ENCODE peak calls at places on chromosomes 4 and X, in four cellular contexts. One of them, this sample, is unnamed.

GRCh38 chr4:16695896-16696295 is 202.5 kb downstream of the LDB2 start:
- DNase-seq in substantia nigra: no peak
- DNase-seq in CD4-positive, CD25-positive, alpha-beta regulatory T cell: no peak
- DNase-seq in IMR-90: no peak
- DNase-seq in this sample: no peak

GRCh38 chrX:74438771-74439170 is 17.5 kb downstream of the SLC16A2 start:
- DNase-seq in IMR-90: no peak
- DNase-seq in substantia nigra: no peak
- DNase-seq in CD4-positive, CD25-positive, alpha-beta regulatory T cell: no peak
- DNase-seq in this sample: no peak

GRCh38 chr4:38387348-38387747 is 276.7 kb upstream of the KLF3 start:
- DNase-seq in CD4-positive, CD25-positive, alpha-beta regulatory T cell: no peak
- DNase-seq in IMR-90: peak
- DNase-seq in substantia nigra: no peak
- DNase-seq in this sample: peak

GRCh38 chr4:157204634-157205244 is 15.8 kb upstream of the GRIA2 start:
- DNase-seq in substantia nigra: no peak
- DNase-seq in IMR-90: peak
- DNase-seq in CD4-positive, CD25-positive, alpha-beta regulatory T cell: peak
- DNase-seq in this sample: peak

GRCh38 chr4:151561551-151562256 is 152.7 kb downstream of the FHIP1A start:
- DNase-seq in substantia nigra: no peak
- DNase-seq in CD4-positive, CD25-positive, alpha-beta regulatory T cell: no peak
- DNase-seq in IMR-90: peak
- DNase-seq in this sample: no peak

GRCh38 chr4:158238574-158238973 is 28.3 kb downstream of the TMEM144 start:
- DNase-seq in IMR-90: no peak
- DNase-seq in substantia nigra: no peak
- DNase-seq in CD4-positive, CD25-positive, alpha-beta regulatory T cell: no peak
- DNase-seq in this sample: no peak

GRCh38 chr4:183441276-183441675 is 3.2 kb upstream of the CDKN2AIP start:
- DNase-seq in IMR-90: no peak
- DNase-seq in substantia nigra: no peak
- DNase-seq in CD4-positive, CD25-positive, alpha-beta regulatory T cell: no peak
- DNase-seq in this sample: no peak

GRCh38 chr4:40321671-40322131 is 13.4 kb upstream of the CHRNA9 start:
- DNase-seq in IMR-90: peak
- DNase-seq in CD4-positive, CD25-positive, alpha-beta regulatory T cell: no peak
- DNase-seq in substantia nigra: no peak
- DNase-seq in this sample: no peak

GRCh38 chr4:183287309-183287659 is 32.8 kb downstream of the CLDN22 start:
- DNase-seq in IMR-90: no peak
- DNase-seq in CD4-positive, CD25-positive, alpha-beta regulatory T cell: no peak
- DNase-seq in substantia nigra: no peak
- DNase-seq in this sample: no peak

GRCh38 chr4:155552180-155552579 is 114.5 kb upstream of the GUCY1A1 start:
- DNase-seq in CD4-positive, CD25-positive, alpha-beta regulatory T cell: no peak
- DNase-seq in IMR-90: peak
- DNase-seq in substantia nigra: no peak
- DNase-seq in this sample: no peak

GRCh38 chr4:189974056-189974455 is 33.4 kb downstream of the FRG1 start:
- DNase-seq in CD4-positive, CD25-positive, alpha-beta regulatory T cell: peak
- DNase-seq in IMR-90: no peak
- DNase-seq in substantia nigra: no peak
- DNase-seq in this sample: no peak

GRCh38 chr4:87934973-87935372 is 40.5 kb upstream of the SPP1 start:
- DNase-seq in IMR-90: no peak
- DNase-seq in substantia nigra: no peak
- DNase-seq in CD4-positive, CD25-positive, alpha-beta regulatory T cell: no peak
- DNase-seq in this sample: no peak

GRCh38 chrX:115561605-115562491 is 874 bp downstream of the PLS3 start:
- DNase-seq in substantia nigra: peak
- DNase-seq in IMR-90: peak
- DNase-seq in CD4-positive, CD25-positive, alpha-beta regulatory T cell: no peak
- DNase-seq in this sample: peak

GRCh38 chr4:183011213-183011907 is 87.7 kb upstream of the WWC2 start:
- DNase-seq in CD4-positive, CD25-positive, alpha-beta regulatory T cell: no peak
- DNase-seq in IMR-90: peak
- DNase-seq in substantia nigra: no peak
- DNase-seq in this sample: no peak

GRCh38 chr4:110680217-110680616 is 57.3 kb upstream of the PITX2 start:
- DNase-seq in substantia nigra: no peak
- DNase-seq in CD4-positive, CD25-positive, alpha-beta regulatory T cell: no peak
- DNase-seq in IMR-90: no peak
- DNase-seq in this sample: no peak

GRCh38 chr4:47720787-47721186 is 117.1 kb downstream of the CORIN start:
- DNase-seq in CD4-positive, CD25-positive, alpha-beta regulatory T cell: no peak
- DNase-seq in IMR-90: no peak
- DNase-seq in substantia nigra: no peak
- DNase-seq in this sample: no peak

GRCh38 chrX:17738002-17738713 is 865 bp downstream of the SCML1 start:
- DNase-seq in substantia nigra: peak
- DNase-seq in IMR-90: peak
- DNase-seq in CD4-positive, CD25-positive, alpha-beta regulatory T cell: peak
- DNase-seq in this sample: peak

GRCh38 chrX:47202877-47203276 is 9.2 kb downstream of the UBA1 start:
- DNase-seq in IMR-90: no peak
- DNase-seq in CD4-positive, CD25-positive, alpha-beta regulatory T cell: no peak
- DNase-seq in substantia nigra: no peak
- DNase-seq in this sample: no peak

GRCh38 chr4:26321326-26322276 is 787 bp downstream of the RBPJ start:
- DNase-seq in IMR-90: peak
- DNase-seq in substantia nigra: peak
- DNase-seq in CD4-positive, CD25-positive, alpha-beta regulatory T cell: peak
- DNase-seq in this sample: no peak

GRCh38 chrX:46601283-46601682 is 27.7 kb downstream of the CHST7 start:
- DNase-seq in CD4-positive, CD25-positive, alpha-beta regulatory T cell: no peak
- DNase-seq in IMR-90: peak
- DNase-seq in substantia nigra: no peak
- DNase-seq in this sample: no peak

GRCh38 chr4:173167793-173168395 is 717 bp upstream of the GALNT7 start:
- DNase-seq in CD4-positive, CD25-positive, alpha-beta regulatory T cell: peak
- DNase-seq in IMR-90: peak
- DNase-seq in substantia nigra: no peak
- DNase-seq in this sample: peak

GRCh38 chrX:108396188-108396885 is 41.9 kb downstream of the COL4A6 start:
- DNase-seq in IMR-90: peak
- DNase-seq in CD4-positive, CD25-positive, alpha-beta regulatory T cell: no peak
- DNase-seq in substantia nigra: no peak
- DNase-seq in this sample: no peak

GRCh38 chr4:72205831-72206230 is 174.0 kb downstream of the NPFFR2 start:
- DNase-seq in IMR-90: no peak
- DNase-seq in substantia nigra: no peak
- DNase-seq in CD4-positive, CD25-positive, alpha-beta regulatory T cell: no peak
- DNase-seq in this sample: no peak

GRCh38 chr4:3868146-3868840 is 102.1 kb downstream of the ADRA2C start:
- DNase-seq in substantia nigra: no peak
- DNase-seq in CD4-positive, CD25-positive, alpha-beta regulatory T cell: no peak
- DNase-seq in IMR-90: peak
- DNase-seq in this sample: no peak

GRCh38 chrX:149151805-149152757 is 353.0 kb downstream of the IDS start:
- DNase-seq in substantia nigra: no peak
- DNase-seq in IMR-90: no peak
- DNase-seq in CD4-positive, CD25-positive, alpha-beta regulatory T cell: no peak
- DNase-seq in this sample: no peak

GRCh38 chr4:5203309-5203708 is 152.0 kb downstream of the STK32B start:
- DNase-seq in CD4-positive, CD25-positive, alpha-beta regulatory T cell: no peak
- DNase-seq in IMR-90: peak
- DNase-seq in substantia nigra: no peak
- DNase-seq in this sample: no peak

GRCh38 chr4:152024881-152025280 is 264.1 kb upstream of the GATB start:
- DNase-seq in CD4-positive, CD25-positive, alpha-beta regulatory T cell: peak
- DNase-seq in substantia nigra: no peak
- DNase-seq in IMR-90: no peak
- DNase-seq in this sample: no peak

GRCh38 chr4:99949034-99949998 is 759 bp downstream of the H2AZ1 start:
- DNase-seq in CD4-positive, CD25-positive, alpha-beta regulatory T cell: peak
- DNase-seq in IMR-90: peak
- DNase-seq in substantia nigra: peak
- DNase-seq in this sample: peak

GRCh38 chrX:20061869-20062254 is 54.8 kb downstream of the MAP7D2 start:
- DNase-seq in CD4-positive, CD25-positive, alpha-beta regulatory T cell: no peak
- DNase-seq in substantia nigra: no peak
- DNase-seq in IMR-90: peak
- DNase-seq in this sample: no peak

GRCh38 chrX:20063716-20064351 is 52.9 kb downstream of the MAP7D2 start:
- DNase-seq in IMR-90: peak
- DNase-seq in CD4-positive, CD25-positive, alpha-beta regulatory T cell: peak
- DNase-seq in substantia nigra: no peak
- DNase-seq in this sample: no peak

GRCh38 chrX:20059467-20060128 is 57.1 kb downstream of the MAP7D2 start:
- DNase-seq in IMR-90: no peak
- DNase-seq in substantia nigra: no peak
- DNase-seq in CD4-positive, CD25-positive, alpha-beta regulatory T cell: no peak
- DNase-seq in this sample: no peak

GRCh38 chrX:20063153-20063552 is 53.6 kb downstream of the MAP7D2 start:
- DNase-seq in substantia nigra: no peak
- DNase-seq in CD4-positive, CD25-positive, alpha-beta regulatory T cell: no peak
- DNase-seq in IMR-90: no peak
- DNase-seq in this sample: no peak

DNA sequence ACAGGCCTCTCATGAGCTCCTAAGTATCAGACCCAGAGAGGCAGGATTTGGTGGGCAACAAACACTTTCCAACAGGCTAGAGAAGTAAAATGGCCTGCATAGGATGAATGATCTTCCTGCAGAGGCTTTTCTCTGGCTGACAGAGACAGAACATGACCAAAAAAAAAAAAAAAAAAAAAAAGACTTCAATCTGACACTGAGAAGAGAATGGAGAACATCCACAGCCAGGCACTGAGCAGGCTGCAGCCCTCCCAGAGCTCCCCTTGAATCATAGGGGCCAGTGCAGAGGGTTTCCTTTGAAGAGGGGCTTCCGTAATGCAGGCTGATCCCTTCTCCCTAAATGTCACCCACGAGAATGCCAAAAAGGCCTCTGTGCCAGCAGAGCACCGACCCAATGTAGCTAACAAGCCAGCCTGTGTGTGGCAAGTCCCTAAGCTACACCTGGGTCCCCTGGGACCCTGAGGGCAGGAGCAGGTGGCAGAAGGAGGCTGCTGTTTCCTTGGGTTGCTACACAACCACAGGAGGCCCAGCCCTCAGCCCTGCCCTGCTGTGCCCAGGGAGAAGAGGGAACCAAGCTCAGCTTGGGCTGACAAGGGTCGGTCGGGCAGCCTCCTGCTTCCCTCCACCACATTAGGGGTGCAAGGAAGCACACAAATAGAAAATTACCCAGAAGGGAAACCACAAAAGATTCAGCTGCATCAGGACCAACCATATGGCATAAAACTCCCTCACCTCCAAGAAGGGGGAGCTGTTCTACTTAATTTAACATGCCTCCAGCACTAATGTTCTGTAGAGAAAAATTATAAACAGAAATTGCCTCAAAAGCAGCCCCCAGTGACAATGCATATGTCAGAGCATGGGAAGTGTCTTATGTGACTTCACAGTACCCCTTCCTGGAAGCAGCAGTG is 55.5 kb downstream of the MAP7D2 start:
- DNase-seq in IMR-90: no peak
- DNase-seq in CD4-positive, CD25-positive, alpha-beta regulatory T cell: no peak
- DNase-seq in substantia nigra: no peak
- DNase-seq in this sample: no peak
- H3K27ac ChIP-seq in IMR-90: no peak
- H3K27ac ChIP-seq in CD4-positive, CD25-positive, alpha-beta regulatory T cell: no peak
- H3K27ac ChIP-seq in substantia nigra: no peak
- H3K27ac ChIP-seq in this sample: no peak

GRCh38 chrX:19840899-19841648 is 46.3 kb downstream of the SH3KBP1 start:
- DNase-seq in IMR-90: no peak
- DNase-seq in CD4-positive, CD25-positive, alpha-beta regulatory T cell: peak
- DNase-seq in substantia nigra: no peak
- DNase-seq in this sample: no peak
- H3K27ac ChIP-seq in IMR-90: no peak
- H3K27ac ChIP-seq in CD4-positive, CD25-positive, alpha-beta regulatory T cell: peak
- H3K27ac ChIP-seq in substantia nigra: no peak
- H3K27ac ChIP-seq in this sample: no peak

DNA sequence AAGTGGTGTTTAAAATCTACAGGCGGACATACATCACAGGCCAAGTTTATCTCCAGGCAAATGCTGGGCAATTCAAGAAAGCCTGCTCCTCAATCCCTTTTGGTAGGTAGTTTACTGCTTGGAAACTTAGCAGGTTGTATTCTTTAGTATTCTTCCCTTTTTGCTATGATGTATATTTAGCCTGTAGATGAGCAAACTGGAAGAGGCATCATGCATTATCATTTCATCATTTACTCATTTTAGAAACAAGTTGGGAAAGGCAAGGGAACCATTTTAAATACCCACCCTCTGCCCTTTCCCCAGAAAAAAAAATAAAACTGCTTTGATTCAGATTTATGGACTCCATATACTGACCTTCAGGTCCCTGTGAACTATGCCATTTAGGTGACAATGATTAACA is 213.2 kb downstream of the CAMK2D start:
- DNase-seq in substantia nigra: no peak
- DNase-seq in IMR-90: no peak
- DNase-seq in CD4-positive, CD25-positive, alpha-beta regulatory T cell: no peak
- DNase-seq in this sample: no peak
- H3K27ac ChIP-seq in substantia nigra: no peak
- H3K27ac ChIP-seq in IMR-90: no peak
- H3K27ac ChIP-seq in CD4-positive, CD25-positive, alpha-beta regulatory T cell: no peak
- H3K27ac ChIP-seq in this sample: peak

GRCh38 chrX:106903856-106904528 is 851 bp upstream of the RIPPLY1 start:
- DNase-seq in CD4-positive, CD25-positive, alpha-beta regulatory T cell: no peak
- DNase-seq in substantia nigra: no peak
- DNase-seq in IMR-90: no peak
- DNase-seq in this sample: no peak
- H3K27ac ChIP-seq in CD4-positive, CD25-positive, alpha-beta regulatory T cell: no peak
- H3K27ac ChIP-seq in substantia nigra: no peak
- H3K27ac ChIP-seq in IMR-90: no peak
- H3K27ac ChIP-seq in this sample: no peak

GRCh38 chr4:98728871-98729270 is 70.5 kb upstream of the TSPAN5 start:
- DNase-seq in CD4-positive, CD25-positive, alpha-beta regulatory T cell: no peak
- DNase-seq in IMR-90: no peak
- DNase-seq in substantia nigra: no peak
- DNase-seq in this sample: no peak
- H3K27ac ChIP-seq in CD4-positive, CD25-positive, alpha-beta regulatory T cell: no peak
- H3K27ac ChIP-seq in IMR-90: no peak
- H3K27ac ChIP-seq in substantia nigra: no peak
- H3K27ac ChIP-seq in this sample: no peak

GRCh38 chr4:139728840-139729239 is 63.2 kb downstream of the MGST2 start:
- DNase-seq in IMR-90: no peak
- DNase-seq in CD4-positive, CD25-positive, alpha-beta regulatory T cell: no peak
- DNase-seq in substantia nigra: no peak
- DNase-seq in this sample: no peak
- H3K27ac ChIP-seq in IMR-90: no peak
- H3K27ac ChIP-seq in CD4-positive, CD25-positive, alpha-beta regulatory T cell: no peak
- H3K27ac ChIP-seq in substantia nigra: no peak
- H3K27ac ChIP-seq in this sample: no peak

GRCh38 chr4:141711211-141711610 is 74.8 kb downstream of the IL15 start:
- DNase-seq in substantia nigra: no peak
- DNase-seq in CD4-positive, CD25-positive, alpha-beta regulatory T cell: peak
- DNase-seq in IMR-90: peak
- DNase-seq in this sample: no peak

GRCh38 chr4:141713185-141713584 is 76.8 kb downstream of the IL15 start:
- DNase-seq in IMR-90: peak
- DNase-seq in substantia nigra: no peak
- DNase-seq in CD4-positive, CD25-positive, alpha-beta regulatory T cell: no peak
- DNase-seq in this sample: no peak

GRCh38 chr4:141719585-141719984 is 83.2 kb downstream of the IL15 start:
- DNase-seq in IMR-90: no peak
- DNase-seq in CD4-positive, CD25-positive, alpha-beta regulatory T cell: no peak
- DNase-seq in substantia nigra: no peak
- DNase-seq in this sample: no peak

GRCh38 chr4:141713771-141714445 is 77.5 kb downstream of the IL15 start:
- DNase-seq in substantia nigra: no peak
- DNase-seq in IMR-90: peak
- DNase-seq in CD4-positive, CD25-positive, alpha-beta regulatory T cell: no peak
- DNase-seq in this sample: no peak
- H3K27ac ChIP-seq in substantia nigra: no peak
- H3K27ac ChIP-seq in IMR-90: no peak
- H3K27ac ChIP-seq in CD4-positive, CD25-positive, alpha-beta regulatory T cell: no peak
- H3K27ac ChIP-seq in this sample: no peak

This sample was measured in heart right ventricle.